ENCODE peak calls at places on chromosomes 11 and 22, in ten cellular contexts. C, S, W, Y, Q, Z, F, M, X and V are unnamed samples.

GRCh38 chr22:47715866-47716578 is 953.6 kb downstream of the TBC1D22A start:
- DNase-seq in C (no peak), S (no peak), W (no peak), Y (no peak), Q (no peak), Z (no peak), F (no peak), M (no peak), X (no peak), V (no peak)

GRCh38 chr11:70872950-70873735 is 379.2 kb downstream of the SHANK2 start:
- DNase-seq in C (no peak), S (peak), W (no peak), Y (no peak), Q (no peak), Z (no peak), F (no peak), M (no peak), X (no peak), V (peak)

GRCh38 chr11:12075822-12076821 is 34.3 kb upstream of the MICAL2 start:
- DNase-seq in C (no peak), S (no peak), W (peak), Y (no peak), Q (no peak), Z (no peak), F (no peak), M (no peak), X (no peak), V (no peak)

GRCh38 chr11:128463386-128463829 is 124.0 kb downstream of the ETS1 start:
- DNase-seq in C (no peak), S (no peak), W (peak), Y (peak), Q (peak), Z (no peak), F (no peak), M (no peak), X (no peak), V (no peak)

GRCh38 chr11:46663277-46663940 is 37.0 kb downstream of the ARHGAP1 start:
- DNase-seq in C (no peak), S (no peak), W (no peak), Y (no peak), Q (no peak), Z (no peak), F (no peak), M (no peak), X (no peak), V (no peak)

GRCh38 chr11:71998649-71999310 is at the start of gene IL18BP:
- DNase-seq in C (peak), S (no peak), W (no peak), Y (peak), Q (peak), Z (no peak), F (no peak), M (no peak), X (no peak), V (no peak)

GRCh38 chr11:78420796-78421209 is 3.2 kb upstream of the GAB2 start:
- DNase-seq in C (peak), S (no peak), W (peak), Y (peak), Q (peak), Z (no peak), F (peak), M (no peak), X (no peak), V (no peak)

GRCh38 chr22:42978453-42979103 is 36.4 kb downstream of the PACSIN2 start:
- DNase-seq in C (no peak), S (no peak), W (peak), Y (no peak), Q (peak), Z (no peak), F (no peak), M (no peak), X (no peak), V (no peak)

GRCh38 chr11:17601206-17602075 is 54.4 kb downstream of the OTOG start:
- DNase-seq in C (no peak), S (peak), W (no peak), Y (no peak), Q (no peak), Z (no peak), F (peak), M (no peak), X (no peak), V (no peak)

GRCh38 chr11:129951201-129951882 is 51.3 kb downstream of the PRDM10 start:
- DNase-seq in C (no peak), S (no peak), W (no peak), Y (no peak), Q (no peak), Z (no peak), F (no peak), M (no peak), X (no peak), V (no peak)

GRCh38 chr11:61714316-61714715 is 34.1 kb downstream of the DAGLA start:
- DNase-seq in C (no peak), S (no peak), W (no peak), Y (no peak), Q (no peak), Z (no peak), F (no peak), M (no peak), X (no peak), V (no peak)

GRCh38 chr11:14812776-14813175 is 79.3 kb downstream of the CYP2R1 start:
- DNase-seq in C (no peak), S (no peak), W (no peak), Y (no peak), Q (no peak), Z (no peak), F (no peak), M (no peak), X (no peak), V (no peak)

GRCh38 chr11:79076526-79077115 is 364.2 kb downstream of the TENM4 start:
- DNase-seq in C (peak), S (peak), W (peak), Y (peak), Q (no peak), Z (no peak), F (no peak), M (no peak), X (no peak), V (no peak)

GRCh38 chr11:57332694-57333440 is 2.8 kb downstream of the SSRP1 start:
- DNase-seq in C (no peak), S (no peak), W (no peak), Y (no peak), Q (no peak), Z (no peak), F (no peak), M (no peak), X (no peak), V (no peak)

GRCh38 chr22:39148727-39149535 is 3.5 kb downstream of the CBX7 start:
- DNase-seq in C (peak), S (peak), W (peak), Y (peak), Q (no peak), Z (no peak), F (peak), M (no peak), X (no peak), V (no peak)

GRCh38 chr11:2074266-2074825 is 64.8 kb downstream of the IGF2 start:
- DNase-seq in C (no peak), S (peak), W (no peak), Y (no peak), Q (no peak), Z (no peak), F (peak), M (no peak), X (no peak), V (no peak)

GRCh38 chr22:19070397-19071169 is 51.6 kb downstream of the DGCR2 start:
- DNase-seq in C (no peak), S (no peak), W (no peak), Y (no peak), Q (no peak), Z (no peak), F (no peak), M (no peak), X (no peak), V (no peak)

GRCh38 chr22:31561970-31562369 is 65.6 kb downstream of the SFI1 start:
- DNase-seq in C (no peak), S (no peak), W (no peak), Y (no peak), Q (no peak), Z (no peak), F (no peak), M (no peak), X (no peak), V (no peak)

GRCh38 chr11:2915473-2915872 is 13.7 kb downstream of the PHLDA2 start:
- DNase-seq in C (no peak), S (no peak), W (no peak), Y (no peak), Q (no peak), Z (no peak), F (no peak), M (no peak), X (no peak), V (no peak)